ENCODE peak calls at places on chromosome 10, in seven cellular contexts. R is prostate gland, J is HCT116, U is spleen, X is GM23338, O is suprapubic skin, W is HL-60. L is an unnamed sample.

GRCh38 chr10:1109795-1110673 is 53.8 kb downstream of the WDR37 start:
- DNase-seq in X (peak), O (no peak), U (peak), W (peak), R (peak), J (peak), L (no peak)

GRCh38 chr10:123043409-123043925 is 34.7 kb downstream of the ACADSB start:
- DNase-seq in O (no peak), X (peak), U (no peak), R (peak), J (peak), W (peak), L (no peak)

GRCh38 chr10:32244421-32245207 is 102.3 kb downstream of the EPC1 start:
- DNase-seq in U (no peak), X (no peak), J (no peak), O (no peak), W (no peak), R (no peak), L (no peak)

GRCh38 chr10:129888784-129889616 is 75.1 kb downstream of the EBF3 start:
- DNase-seq in R (no peak), W (peak), U (no peak), J (no peak), O (no peak), X (peak), L (peak)

GRCh38 chr10:84214612-84215235 is 10.6 kb downstream of the LRIT2 start:
- DNase-seq in X (peak), W (peak), J (peak), U (no peak), R (no peak), O (no peak), L (no peak)

GRCh38 chr10:23804125-23804524 is 365.2 kb downstream of the OTUD1 start:
- DNase-seq in J (no peak), R (no peak), W (no peak), O (no peak), U (no peak), X (no peak), L (no peak)

GRCh38 chr10:6052247-6053221 is 9.6 kb downstream of the IL2RA start:
- DNase-seq in R (no peak), O (no peak), W (no peak), U (peak), J (no peak), X (no peak), L (peak)

GRCh38 chr10:21733710-21734109 is 199.7 kb downstream of the MLLT10 start:
- DNase-seq in X (no peak), J (no peak), W (no peak), R (no peak), O (no peak), U (no peak), L (no peak)

GRCh38 chr10:129293991-129294700 is 172.9 kb upstream of the MGMT start:
- DNase-seq in O (no peak), U (no peak), W (no peak), R (no peak), X (no peak), J (no peak), L (no peak)

GRCh38 chr10:29150010-29150409 is 138.9 kb upstream of the LYZL1 start:
- DNase-seq in J (no peak), W (no peak), O (no peak), U (no peak), X (no peak), R (no peak), L (peak)

GRCh38 chr10:124694467-124695195 is 49.5 kb downstream of the FAM53B start:
- DNase-seq in O (no peak), R (no peak), X (no peak), J (no peak), W (no peak), U (peak), L (no peak)

GRCh38 chr10:44293842-44294241 is 91.1 kb downstream of the CXCL12 start:
- DNase-seq in J (no peak), U (no peak), X (no peak), R (no peak), W (no peak), O (no peak), L (peak)

GRCh38 chr10:97676770-97677581 is 10.1 kb downstream of the AVPI1 start:
- DNase-seq in R (no peak), J (no peak), O (no peak), U (peak), X (peak), W (peak), L (no peak)

GRCh38 chr10:6721480-6721879 is 141.4 kb upstream of the PRKCQ start:
- DNase-seq in R (no peak), U (no peak), O (peak), W (no peak), X (peak), J (peak), L (no peak)

GRCh38 chr10:47400786-47401185 is 16.7 kb upstream of the ZNF488 start:
- DNase-seq in U (no peak), W (no peak), X (no peak), R (no peak), J (no peak), O (no peak), L (no peak)

GRCh38 chr10:68330852-68331454 is 911 bp upstream of the HNRNPH3 start:
- DNase-seq in R (peak), O (peak), U (peak), J (no peak), X (peak), W (peak), L (no peak)

GRCh38 chr10:21372651-21373410 is 152.7 kb downstream of the SKIDA1 start:
- DNase-seq in O (no peak), U (no peak), X (peak), W (peak), J (peak), R (peak), L (peak)

GRCh38 chr10:21020545-21020944 is 123.4 kb upstream of the NEBL start:
- DNase-seq in U (no peak), O (no peak), W (peak), J (peak), R (no peak), X (peak), L (no peak)

GRCh38 chr10:97463363-97464132 is 17.6 kb downstream of the ZDHHC16 start:
- DNase-seq in J (peak), W (peak), O (peak), X (peak), R (peak), U (no peak), L (peak)

GRCh38 chr10:71223365-71224058 is 11.1 kb downstream of the UNC5B start:
- DNase-seq in X (no peak), U (peak), W (no peak), J (no peak), O (no peak), R (no peak), L (no peak)

GRCh38 chr10:105952153-105952552 is 1212.4 kb downstream of the SORCS1 start:
- DNase-seq in W (no peak), X (peak), J (no peak), R (peak), O (no peak), U (no peak), L (no peak)

GRCh38 chr10:72821606-72822005 is 71.9 kb upstream of the OIT3 start:
- DNase-seq in W (no peak), O (no peak), R (no peak), X (no peak), U (no peak), J (no peak), L (no peak)

GRCh38 chr10:91908358-91909177 is 718 bp downstream of the FGFBP3 start:
- DNase-seq in W (peak), R (peak), J (peak), U (peak), O (peak), X (peak), L (peak)

GRCh38 chr10:110512461-110513187 is 14.9 kb downstream of the DUSP5 start:
- DNase-seq in X (no peak), O (no peak), W (no peak), U (no peak), J (no peak), R (no peak), L (peak)

GRCh38 chr10:36578306-36578705 is 547.1 kb upstream of the ANKRD30A start:
- DNase-seq in U (no peak), J (no peak), R (no peak), W (no peak), O (no peak), X (no peak), L (no peak)

GRCh38 chr10:3782456-3783312 is 2.3 kb downstream of the KLF6 start:
- DNase-seq in U (peak), O (peak), R (peak), X (no peak), W (peak), J (no peak), L (no peak)

GRCh38 chr10:51423121-51423452 is 276.3 kb downstream of the CSTF2T start:
- DNase-seq in J (no peak), W (no peak), O (no peak), U (no peak), R (no peak), X (no peak), L (no peak)

GRCh38 chr10:115949282-115949844 is 323.6 kb downstream of the GFRA1 start:
- DNase-seq in R (no peak), W (no peak), X (no peak), O (no peak), J (no peak), U (no peak), L (peak)

GRCh38 chr10:86046845-86047460 is 319.6 kb downstream of the GRID1 start:
- DNase-seq in R (no peak), O (no peak), U (no peak), J (peak), X (no peak), W (no peak), L (no peak)

GRCh38 chr10:104076743-104077160 is 8.9 kb downstream of the COL17A1 start:
- DNase-seq in W (no peak), X (peak), O (no peak), R (peak), J (no peak), U (no peak), L (peak)

GRCh38 chr10:23202736-23203135 is 10.6 kb downstream of the PTF1A start:
- DNase-seq in R (no peak), U (no peak), W (no peak), J (no peak), O (no peak), X (no peak), L (no peak)

GRCh38 chr10:130300608-130301025 is 164.4 kb downstream of the GLRX3 start:
- DNase-seq in W (no peak), R (no peak), J (no peak), U (peak), O (no peak), X (no peak), L (no peak)

GRCh38 chr10:21363753-21364104 is 161.8 kb downstream of the SKIDA1 start:
- DNase-seq in U (no peak), W (no peak), J (no peak), O (no peak), R (no peak), X (no peak), L (no peak)

GRCh38 chr10:117214401-117214800 is 17.1 kb downstream of the KCNK18 start:
- DNase-seq in O (no peak), J (no peak), U (no peak), W (no peak), R (no peak), X (no peak), L (no peak)

GRCh38 chr10:5545778-5546710 is 21.3 kb downstream of the CALML3 start:
- DNase-seq in R (peak), O (peak), U (peak), J (no peak), X (no peak), W (no peak), L (peak)

GRCh38 chr10:33487014-33487776 is 152.7 kb upstream of the NRP1 start:
- DNase-seq in O (no peak), U (no peak), J (no peak), W (no peak), R (no peak), X (no peak), L (no peak)
- TF ChIP-seq POLR2AphosphoS5 in O (no peak), U (no peak), J (no peak), W (no peak), R (no peak), X (no peak), L (no peak)

GRCh38 chr10:95451568-95452524 is 109.3 kb downstream of the SORBS1 start:
- DNase-seq in U (no peak), J (no peak), W (no peak), O (no peak), R (no peak), X (no peak), L (no peak)

GRCh38 chr10:95454356-95454755 is 106.8 kb downstream of the SORBS1 start:
- DNase-seq in O (no peak), R (no peak), X (no peak), U (no peak), W (no peak), J (no peak), L (no peak)

GRCh38 chr10:95450188-95450587 is 111.0 kb downstream of the SORBS1 start:
- DNase-seq in O (no peak), U (no peak), R (no peak), J (no peak), X (no peak), W (no peak), L (no peak)

GRCh38 chr10:95447733-95448132 is 113.4 kb downstream of the SORBS1 start:
- DNase-seq in O (no peak), R (no peak), U (no peak), W (no peak), X (no peak), J (no peak), L (no peak)

DNA sequence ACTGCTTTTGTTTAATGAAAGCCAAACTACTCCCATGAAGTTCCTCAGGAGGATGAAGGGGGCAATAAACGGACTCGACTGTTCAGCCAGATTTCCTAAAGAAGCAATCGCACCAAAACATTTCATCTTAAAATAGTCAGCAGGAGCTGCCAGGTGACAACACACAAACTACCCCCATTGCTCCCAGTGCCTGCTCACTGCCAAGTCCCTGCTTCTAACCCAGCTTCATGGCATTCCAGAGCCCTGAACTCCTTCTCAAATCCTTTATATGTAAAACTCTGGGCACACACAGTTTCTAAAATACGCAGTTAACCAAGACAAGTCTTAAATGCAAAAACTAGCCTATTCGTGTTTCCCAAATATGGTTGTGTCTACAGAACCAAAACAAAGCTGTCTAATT is 110.0 kb downstream of the SORBS1 start:
- DNase-seq in R (no peak), X (no peak), J (no peak), W (no peak), U (no peak), O (no peak), L (no peak)
- TF ChIP-seq POLR2AphosphoS5 in R (peak), X (no peak), J (no peak), W (no peak), U (no peak), O (no peak), L (no peak)

GRCh38 chr10:13346280-13346819 is 1.7 kb downstream of the SEPHS1 start:
- DNase-seq in U (no peak), W (no peak), J (no peak), R (no peak), O (no peak), X (no peak), L (no peak)

GRCh38 chr10:13349776-13350274 is 1.7 kb upstream of the SEPHS1 start:
- DNase-seq in W (peak), U (peak), O (peak), J (no peak), X (peak), R (peak), L (peak)

GRCh38 chr10:13347235-13348156 is 597 bp downstream of the SEPHS1 start:
- DNase-seq in W (peak), O (peak), J (peak), R (peak), U (peak), X (peak), L (peak)

GRCh38 chr10:13346912-13347234 is 1.2 kb downstream of the SEPHS1 start:
- DNase-seq in X (peak), O (no peak), U (no peak), J (no peak), R (no peak), W (no peak), L (no peak)

GRCh38 chr10:13348216-13349017 is at the start of gene SEPHS1:
- DNase-seq in J (peak), R (peak), X (peak), U (peak), W (peak), O (peak), L (peak)
- TF ChIP-seq POLR2AphosphoS5 in J (peak), R (peak), X (peak), U (peak), W (peak), O (no peak), L (no peak)

DNA sequence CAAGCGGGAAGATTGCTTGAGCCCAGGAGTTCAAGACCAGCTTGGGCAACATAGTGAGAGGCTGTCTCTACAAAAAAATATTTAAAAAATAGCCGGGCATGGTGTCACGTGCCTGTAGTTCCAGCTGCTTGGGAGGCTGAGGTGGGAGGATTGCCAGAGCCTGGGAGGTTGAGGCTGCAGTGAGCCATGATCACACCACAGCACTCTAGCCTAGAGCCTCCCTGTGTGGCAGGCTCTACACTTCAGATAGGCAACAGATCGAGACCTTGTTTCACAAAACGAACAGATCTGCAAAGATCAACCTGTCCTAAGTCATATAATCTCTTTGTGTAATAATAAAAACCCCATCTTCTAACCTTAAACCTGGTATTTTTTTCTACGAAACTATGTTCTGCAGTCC is 76.8 kb downstream of the PTEN start:
- DNase-seq in U (no peak), W (no peak), R (no peak), O (no peak), X (no peak), J (no peak), L (no peak)
- TF ChIP-seq POLR2AphosphoS5 in U (peak), W (no peak), R (no peak), O (no peak), X (no peak), J (no peak), L (no peak)

GRCh38 chr10:132417957-132418441 is 21.0 kb downstream of the PWWP2B start:
- DNase-seq in U (peak), W (no peak), O (no peak), J (no peak), X (no peak), R (no peak), L (peak)
- TF ChIP-seq POLR2AphosphoS5 in U (peak), W (no peak), O (no peak), J (no peak), X (no peak), R (peak), L (peak)

DNA sequence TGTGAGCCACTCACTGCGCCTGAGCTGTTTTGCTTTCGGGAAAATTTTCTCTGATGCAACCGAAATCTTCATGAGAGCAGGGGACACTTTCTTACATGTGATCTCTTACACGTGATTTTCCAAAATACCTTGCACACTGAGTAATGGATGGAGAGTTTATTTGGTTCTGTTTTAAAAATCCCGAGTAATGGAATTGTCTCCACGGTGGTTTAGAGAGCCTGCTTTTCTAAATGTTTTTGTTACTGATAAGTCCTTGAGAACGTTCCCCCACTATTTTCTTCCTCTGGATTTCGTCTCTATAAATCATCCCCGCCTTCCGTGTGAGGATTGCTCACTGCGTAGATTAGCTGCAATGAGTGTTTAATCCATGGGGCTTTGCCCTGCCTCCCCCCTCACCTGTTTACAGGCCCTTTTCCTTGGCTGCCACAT is 25.7 kb downstream of the CAMK1D start:
- DNase-seq in J (no peak), R (no peak), O (no peak), U (no peak), X (no peak), W (no peak), L (no peak)
- TF ChIP-seq POLR2AphosphoS5 in J (no peak), R (no peak), O (no peak), U (no peak), X (no peak), W (no peak), L (no peak)

GRCh38 chr10:102642553-102643345 is 1.5 kb upstream of the TRIM8 start:
- DNase-seq in U (peak), W (peak), X (peak), J (peak), R (peak), O (no peak), L (peak)
- TF ChIP-seq POLR2AphosphoS5 in U (peak), W (peak), X (no peak), J (no peak), R (peak), O (no peak), L (no peak)

DNA sequence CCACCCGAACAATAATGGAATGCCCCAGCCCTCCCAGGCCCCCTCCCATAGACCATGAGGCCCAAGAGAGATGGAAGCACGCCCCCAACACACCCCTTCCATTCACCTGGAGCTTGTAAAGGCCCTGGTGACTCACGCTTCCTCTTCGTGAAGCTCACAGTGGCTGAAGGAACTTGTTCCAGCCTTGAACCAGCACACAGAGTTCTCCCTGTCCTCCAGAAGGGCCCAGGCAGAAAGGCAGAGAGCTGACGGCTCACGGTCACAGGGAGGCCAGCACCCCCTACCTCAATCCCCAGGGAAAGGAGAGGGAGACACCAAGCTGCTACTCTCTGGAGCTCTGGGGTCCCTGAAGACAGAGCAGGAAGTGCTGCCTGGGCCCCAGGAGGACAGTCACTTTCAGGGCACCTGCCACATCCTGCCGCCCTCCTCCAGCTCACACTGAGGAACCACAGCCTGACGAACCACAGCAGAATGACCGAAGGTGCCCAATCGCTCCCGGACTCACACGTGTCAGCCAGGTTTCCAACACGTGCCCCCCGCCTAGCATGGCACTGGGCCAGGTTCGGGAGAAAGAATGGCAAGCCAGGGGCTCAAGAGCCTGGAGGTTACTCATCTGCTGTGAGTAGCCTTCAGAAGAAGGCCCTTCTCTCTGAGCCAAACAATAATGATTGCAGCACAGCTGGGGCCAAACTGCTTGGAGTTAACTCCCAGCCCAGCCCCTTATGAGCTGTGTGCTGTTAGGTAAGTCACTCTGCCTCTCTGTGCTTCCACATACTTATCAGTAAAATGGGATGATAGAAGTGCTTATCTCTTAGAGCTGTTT is 52.8 kb downstream of the DLG5 start:
- DNase-seq in W (peak), U (peak), X (no peak), O (peak), R (peak), J (peak), L (peak)
- TF ChIP-seq POLR2AphosphoS5 in W (no peak), U (peak), X (no peak), O (no peak), R (peak), J (peak), L (peak)

GRCh38 chr10:49347827-49348226 is 48.1 kb downstream of the DRGX start:
- DNase-seq in J (no peak), U (no peak), O (no peak), W (no peak), X (no peak), R (no peak), L (no peak)
- TF ChIP-seq POLR2AphosphoS5 in J (no peak), U (no peak), O (no peak), W (no peak), X (no peak), R (no peak), L (no peak)